ENCODE peak calls at places on chromosome 3, in six cellular contexts. X is K562, D is HCT116, P is H1, N is SK-N-SH, Y is HepG2. R is an unnamed sample.

GRCh38 chr3:15779111-15779510 is 18.7 kb downstream of the ANKRD28 start:
- DNase-seq in P (no peak), D (no peak), Y (no peak), X (no peak), N (no peak), R (no peak)

GRCh38 chr3:3586843-3587626 is 212.2 kb upstream of the LRRN1 start:
- DNase-seq in P (no peak), Y (no peak), X (no peak), N (no peak), D (no peak), R (no peak)

GRCh38 chr3:8077126-8077525 is 424.5 kb upstream of the LMCD1 start:
- DNase-seq in Y (no peak), P (no peak), X (no peak), N (no peak), D (no peak), R (no peak)

GRCh38 chr3:181252626-181253025 is 263.1 kb upstream of the DNAJC19 start:
- DNase-seq in N (peak), Y (no peak), P (no peak), X (no peak), D (no peak), R (peak)

GRCh38 chr3:107235923-107236315 is 141.3 kb upstream of the CCDC54 start:
- DNase-seq in Y (peak), N (peak), D (peak), X (peak), P (no peak), R (peak)

GRCh38 chr3:62667714-62668113 is 207.5 kb downstream of the CADPS start:
- DNase-seq in Y (peak), X (peak), D (no peak), N (no peak), P (no peak), R (no peak)

GRCh38 chr3:162489853-162490252 is 993.2 kb downstream of the OTOL1 start:
- DNase-seq in P (no peak), D (peak), X (no peak), Y (no peak), N (no peak), R (peak)

GRCh38 chr3:64053581-64053980 is 30.3 kb upstream of the PSMD6 start:
- DNase-seq in X (no peak), Y (no peak), D (no peak), N (peak), P (no peak), R (no peak)

GRCh38 chr3:16883726-16884083 is 1.1 kb upstream of the PLCL2 start:
- DNase-seq in Y (no peak), X (no peak), P (no peak), D (no peak), N (no peak), R (no peak)

GRCh38 chr3:46867550-46867898 is 4.3 kb upstream of the MYL3 start:
- DNase-seq in N (no peak), Y (no peak), D (no peak), X (no peak), P (no peak), R (no peak)

GRCh38 chr3:148331111-148331818 is 366.4 kb upstream of the AGTR1 start:
- DNase-seq in P (no peak), D (no peak), X (no peak), N (no peak), Y (no peak), R (no peak)

GRCh38 chr3:186669378-186670084 is 3.7 kb downstream of the HRG start:
- DNase-seq in D (peak), P (no peak), N (no peak), Y (no peak), X (no peak), R (no peak)

GRCh38 chr3:172334743-172335142 is 113.5 kb downstream of the GHSR start:
- DNase-seq in D (no peak), X (no peak), N (no peak), Y (no peak), P (no peak), R (no peak)

GRCh38 chr3:13015286-13016082 is 57.7 kb downstream of the IQSEC1 start:
- DNase-seq in P (no peak), N (no peak), Y (no peak), X (no peak), D (no peak), R (no peak)

GRCh38 chr3:64496786-64497560 is 190.8 kb downstream of the ADAMTS9 start:
- DNase-seq in P (no peak), X (no peak), N (no peak), Y (no peak), D (no peak), R (no peak)

GRCh38 chr3:9879830-9880549 is at the start of gene CIDEC:
- DNase-seq in N (no peak), X (peak), P (no peak), D (no peak), Y (no peak), R (no peak)

GRCh38 chr3:72042397-72043211 is 257.7 kb upstream of the PROK2 start:
- DNase-seq in D (no peak), N (no peak), X (no peak), Y (no peak), P (no peak), R (no peak)

GRCh38 chr3:53938645-53939044 is 47.0 kb upstream of the SELENOK start:
- DNase-seq in D (peak), X (peak), N (peak), Y (peak), P (no peak), R (peak)

GRCh38 chr3:89303721-89304120 is 196.3 kb downstream of the EPHA3 start:
- DNase-seq in N (no peak), X (no peak), P (no peak), Y (no peak), D (no peak), R (no peak)

GRCh38 chr3:186783070-186783730 is at the start of gene EIF4A2:
- DNase-seq in P (peak), D (peak), Y (peak), X (peak), N (peak), R (peak)

GRCh38 chr3:43919067-43919466 is 228.3 kb downstream of the ABHD5 start:
- DNase-seq in P (no peak), Y (no peak), N (no peak), D (no peak), X (no peak), R (no peak)

GRCh38 chr3:46733026-46733800 is 15.5 kb upstream of the PRSS50 start:
- DNase-seq in N (no peak), D (no peak), P (no peak), Y (no peak), X (no peak), R (peak)

GRCh38 chr3:193439423-193439822 is 60.9 kb upstream of the ATP13A5 start:
- DNase-seq in Y (no peak), P (no peak), N (no peak), X (no peak), D (no peak), R (no peak)

GRCh38 chr3:107425033-107425432 is 47.8 kb downstream of the CCDC54 start:
- DNase-seq in X (no peak), P (no peak), Y (no peak), D (no peak), N (no peak), R (no peak)

GRCh38 chr3:183244219-183244618 is 8.8 kb upstream of the B3GNT5 start:
- DNase-seq in P (no peak), Y (no peak), N (no peak), D (no peak), X (no peak), R (no peak)

GRCh38 chr3:71130516-71131384 is 452.8 kb downstream of the FOXP1 start:
- DNase-seq in P (no peak), Y (peak), X (peak), N (no peak), D (no peak), R (peak)

GRCh38 chr3:61940241-61940640 is 378.9 kb downstream of the PTPRG start:
- DNase-seq in X (no peak), D (no peak), Y (no peak), N (no peak), P (no peak), R (no peak)

GRCh38 chr3:131630117-131630516 is 127.3 kb upstream of the MRPL3 start:
- DNase-seq in D (no peak), P (no peak), N (no peak), X (no peak), Y (no peak), R (no peak)

GRCh38 chr3:168877899-168878298 is 782.2 kb upstream of the GOLIM4 start:
- DNase-seq in D (no peak), N (no peak), X (no peak), P (no peak), Y (no peak), R (no peak)

GRCh38 chr3:180690061-180690460 is 10.8 kb upstream of the CCDC39 start:
- DNase-seq in D (no peak), N (no peak), Y (no peak), P (no peak), X (no peak), R (peak)

GRCh38 chr3:52721002-52721741 is 15.3 kb downstream of the SPCS1 start:
- DNase-seq in Y (no peak), N (no peak), P (no peak), X (no peak), D (no peak), R (no peak)

GRCh38 chr3:25854635-25855034 is 64.7 kb downstream of the OXSM start:
- DNase-seq in N (no peak), Y (no peak), P (no peak), D (no peak), X (no peak), R (no peak)

GRCh38 chr3:34011171-34012101 is 213.0 kb downstream of the PDCD6IP start:
- DNase-seq in X (peak), Y (peak), N (no peak), P (no peak), D (peak), R (peak)

GRCh38 chr3:41258239-41258800 is 59.0 kb downstream of the CTNNB1 start:
- DNase-seq in X (no peak), D (no peak), Y (no peak), N (no peak), P (no peak), R (no peak)

GRCh38 chr3:151082880-151083838 is 2.3 kb upstream of the MED12L start:
- DNase-seq in Y (no peak), X (no peak), P (no peak), N (no peak), D (no peak), R (no peak)
- TF ChIP-seq JUND in Y (no peak), X (no peak), P (no peak), N (no peak), D (no peak), R (no peak)

GRCh38 chr3:42769477-42770131 is 3.4 kb downstream of the CCDC13 start:
- DNase-seq in X (no peak), Y (no peak), D (no peak), N (no peak), P (no peak), R (no peak)

GRCh38 chr3:42764561-42765295 is 8.3 kb downstream of the CCDC13 start:
- DNase-seq in Y (no peak), P (no peak), D (no peak), X (no peak), N (no peak), R (no peak)

GRCh38 chr3:42763023-42763422 is 10.0 kb downstream of the CCDC13 start:
- DNase-seq in P (no peak), X (no peak), Y (no peak), N (no peak), D (no peak), R (no peak)

GRCh38 chr3:42762046-42762724 is 10.9 kb downstream of the CCDC13 start:
- DNase-seq in Y (no peak), D (no peak), X (no peak), P (no peak), N (no peak), R (no peak)

GRCh38 chr3:42764115-42764514 is 8.9 kb downstream of the CCDC13 start:
- DNase-seq in P (no peak), X (no peak), D (no peak), Y (no peak), N (no peak), R (no peak)
- TF ChIP-seq JUND in P (no peak), X (no peak), D (no peak), Y (no peak), N (no peak), R (no peak)

GRCh38 chr3:170414202-170414663 is 4.4 kb upstream of the CLDN11 start:
- DNase-seq in N (peak), D (peak), X (peak), Y (peak), P (no peak), R (peak)
- TF ChIP-seq JUND in N (peak), D (no peak), X (no peak), Y (no peak), P (no peak), R (no peak)

GRCh38 chr3:81395739-81396138 is 365.7 kb downstream of the GBE1 start:
- DNase-seq in X (peak), D (no peak), P (peak), Y (peak), N (peak), R (no peak)
- TF ChIP-seq JUND in X (no peak), D (no peak), P (no peak), Y (no peak), N (no peak), R (no peak)

DNA sequence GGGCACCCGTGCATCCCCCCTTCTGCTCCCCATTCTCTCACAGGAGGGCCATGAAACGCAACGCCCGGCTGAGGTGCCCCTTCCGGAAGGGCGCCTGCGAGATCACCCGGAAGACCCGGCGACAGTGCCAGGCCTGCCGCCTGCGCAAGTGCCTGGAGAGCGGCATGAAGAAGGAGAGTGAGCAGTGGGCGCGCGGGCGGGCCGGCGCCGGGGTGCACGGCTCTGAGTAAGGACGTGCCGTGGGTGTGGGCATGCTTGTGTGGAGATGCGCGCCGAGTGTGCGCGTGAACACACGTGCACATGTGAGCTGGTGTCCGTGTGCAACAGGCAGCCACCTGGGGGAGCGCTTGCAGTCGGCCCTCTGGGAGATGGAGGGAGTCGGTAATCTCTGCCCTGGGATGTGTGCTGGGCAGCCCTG is 28.1 kb downstream of the NR1I2 start:
- DNase-seq in D (no peak), X (no peak), N (no peak), Y (no peak), P (no peak), R (no peak)
- TF ChIP-seq JUND in D (no peak), X (no peak), N (no peak), Y (no peak), P (no peak), R (no peak)

GRCh38 chr3:68893600-68894239 is 38.6 kb downstream of the TAFA4 start:
- DNase-seq in N (peak), P (no peak), D (no peak), X (peak), Y (peak), R (peak)
- TF ChIP-seq JUND in N (no peak), P (no peak), D (no peak), X (no peak), Y (no peak), R (no peak)

DNA sequence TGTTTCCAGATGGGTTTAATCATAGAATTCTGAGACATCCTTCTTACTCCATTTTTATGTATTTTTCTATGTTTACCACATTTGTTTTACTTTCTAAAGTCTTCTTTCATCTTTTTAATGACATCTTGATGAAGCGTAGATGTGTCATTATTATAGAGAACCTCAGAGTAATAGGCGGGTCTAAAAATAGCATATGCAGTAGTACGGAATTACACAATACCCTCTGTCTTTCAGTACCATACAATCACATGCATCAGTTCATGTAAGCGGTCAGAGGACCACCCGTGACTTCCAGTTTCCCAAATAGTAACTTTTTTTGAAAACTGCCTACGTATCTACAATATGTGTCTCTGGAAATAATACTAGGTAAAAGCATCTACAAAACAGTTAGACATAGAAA is 224.0 kb downstream of the PLOD2 start:
- DNase-seq in Y (no peak), N (no peak), D (no peak), X (no peak), P (no peak), R (no peak)
- TF ChIP-seq JUND in Y (no peak), N (no peak), D (no peak), X (no peak), P (no peak), R (no peak)

GRCh38 chr3:155352900-155353490 is 59.5 kb upstream of the STRIT1 start:
- DNase-seq in P (no peak), D (peak), N (peak), X (peak), Y (peak), R (peak)
- TF ChIP-seq JUND in P (no peak), D (no peak), N (no peak), X (no peak), Y (no peak), R (no peak)

GRCh38 chr3:141647562-141647915 is 90.6 kb upstream of the RNF7 start:
- DNase-seq in Y (no peak), P (no peak), D (no peak), X (no peak), N (no peak), R (no peak)

GRCh38 chr3:141648055-141648910 is 89.8 kb upstream of the RNF7 start:
- DNase-seq in X (no peak), D (no peak), Y (peak), N (no peak), P (no peak), R (no peak)

GRCh38 chr3:141649871-141650270 is 88.2 kb upstream of the RNF7 start:
- DNase-seq in X (no peak), N (no peak), Y (no peak), D (no peak), P (no peak), R (no peak)

GRCh38 chr3:141644931-141645330 is 93.2 kb upstream of the RNF7 start:
- DNase-seq in Y (peak), X (peak), P (peak), D (peak), N (peak), R (peak)

GRCh38 chr3:141646760-141647561 is 91.1 kb upstream of the RNF7 start:
- DNase-seq in Y (peak), N (peak), X (peak), D (peak), P (peak), R (peak)
- TF ChIP-seq JUND in Y (no peak), N (no peak), X (no peak), D (no peak), P (no peak), R (no peak)

R was measured in T47D.